ENCODE peak calls at places on chromosomes 11 and 22, in five cellular contexts. Y, T, V, F and C are unnamed samples.

GRCh38 chr22:49930596-49931412 is 12.4 kb downstream of the CRELD2 start:
- DNase-seq in Y (no peak), V (peak; percentile 70), T (peak; percentile 92), F (no peak), C (no peak)

GRCh38 chr11:121321614-121322243 is 29.2 kb downstream of the SC5D start:
- DNase-seq in Y (peak; percentile 27), V (no peak), F (no peak), T (no peak), C (no peak)

GRCh38 chr22:25900880-25901279 is 158.9 kb downstream of the MYO18B start:
- DNase-seq in Y (no peak), T (no peak), V (no peak), F (no peak), C (no peak)

GRCh38 chr11:7514099-7514725 is 413 bp downstream of the PPFIBP2 start:
- DNase-seq in F (peak; percentile 73), Y (no peak), V (peak; percentile 9), T (peak; percentile 29), C (no peak)

GRCh38 chr11:66720223-66720898 is 8.7 kb downstream of the SPTBN2 start:
- DNase-seq in T (no peak), Y (peak; percentile 94), F (no peak), V (peak; percentile 59), C (peak; percentile 57)

GRCh38 chr11:95444309-95445202 is 213.6 kb upstream of the SESN3 start:
- DNase-seq in F (no peak), T (no peak), V (no peak), Y (peak; percentile 47), C (no peak)

GRCh38 chr22:37484115-37485005 is 1.8 kb downstream of the MFNG start:
- DNase-seq in V (peak; percentile 37), F (peak; percentile 83), Y (no peak), T (no peak), C (no peak)

GRCh38 chr22:32644252-32645100 is 157.0 kb upstream of the TIMP3 start:
- DNase-seq in T (peak; percentile 71), Y (peak; percentile 82), F (peak; percentile 83), V (peak; percentile 80), C (no peak)

GRCh38 chr11:37560346-37560745 is 962.3 kb upstream of the RAG2 start:
- DNase-seq in V (no peak), T (no peak), Y (peak; percentile 4), F (no peak), C (no peak)

GRCh38 chr11:63553759-63554158 is 9.4 kb downstream of the PLAAT2 start:
- DNase-seq in F (peak; percentile 35), Y (no peak), V (no peak), T (no peak), C (no peak)

GRCh38 chr11:16178273-16178672 is 178.1 kb downstream of the SOX6 start:
- DNase-seq in Y (no peak), F (no peak), T (no peak), V (no peak), C (no peak)

GRCh38 chr11:93738647-93739081 is 2.6 kb downstream of the TAF1D start:
- DNase-seq in F (no peak), Y (no peak), T (no peak), V (no peak), C (no peak)

GRCh38 chr11:94922675-94923347 is 50.5 kb downstream of the CWC15 start:
- DNase-seq in V (no peak), T (no peak), Y (no peak), F (no peak), C (no peak)

GRCh38 chr11:64542172-64543125 is 48.6 kb upstream of the SLC22A12 start:
- DNase-seq in T (no peak), F (no peak), V (no peak), Y (peak; percentile 76), C (no peak)

GRCh38 chr22:27138471-27138870 is 481.1 kb downstream of the MIAT start:
- DNase-seq in Y (no peak), F (no peak), V (no peak), T (no peak), C (no peak)

GRCh38 chr11:91093141-91093540 is 870.3 kb upstream of the CHORDC1 start:
- DNase-seq in T (no peak), Y (no peak), F (no peak), V (no peak), C (no peak)

GRCh38 chr11:75273989-75274391 is 33.4 kb downstream of the TPBGL start:
- DNase-seq in F (peak; percentile 55), T (no peak), Y (no peak), V (no peak), C (no peak)